ENCODE peak calls at places on chromosomes 13 and 19, in seven cellular contexts. L is left ventricle myocardium inferior, A is epithelial cell of esophagus, I is hippocampal formation, C is tibial nerve, B is HEK293T, T is prostate gland. Q is an unnamed sample.

GRCh38 chr13:77184455-77184854 is 142.4 kb downstream of the MYCBP2 start:
- DNase-seq in L (no peak), C (no peak), B (no peak), T (no peak), I (no peak), A (peak; percentile 79), Q (no peak)

GRCh38 chr13:69959041-69959440 is 148.6 kb upstream of the ATXN8OS start:
- DNase-seq in A (no peak), L (no peak), T (no peak), C (no peak), I (no peak), B (no peak), Q (no peak)

GRCh38 chr13:101785858-101786257 is 333.4 kb downstream of the ITGBL1 start:
- DNase-seq in C (no peak), B (peak; percentile 4), T (no peak), L (peak; percentile 19), I (no peak), A (peak; percentile 42), Q (no peak)

GRCh38 chr19:34232566-34233481 is 21.5 kb upstream of the GARRE1 start:
- DNase-seq in I (peak; percentile 56), A (peak; percentile 82), C (no peak), T (no peak), B (no peak), L (peak; percentile 53), Q (peak; percentile 49)

GRCh38 chr19:45090034-45090433 is 2.9 kb upstream of the PPP1R37 start:
- DNase-seq in C (no peak), B (no peak), T (no peak), L (no peak), A (no peak), I (no peak), Q (no peak)

GRCh38 chr19:48596237-48596636 is 10.3 kb upstream of the SPACA4 start:
- DNase-seq in A (no peak), L (no peak), T (no peak), C (no peak), I (no peak), B (no peak), Q (no peak)

GRCh38 chr19:49570997-49571676 is 9.2 kb downstream of the NOSIP start:
- DNase-seq in L (no peak), B (peak; percentile 39), T (no peak), C (no peak), A (peak; percentile 23), I (no peak), Q (no peak)

GRCh38 chr13:41780736-41781708 is 179.9 kb downstream of the VWA8 start:
- DNase-seq in C (no peak), A (peak; percentile 24), B (no peak), L (no peak), T (no peak), I (no peak), Q (peak; percentile 22)

GRCh38 chr19:41928754-41929535 is 696 bp upstream of the ERFL start:
- DNase-seq in T (no peak), I (no peak), L (no peak), C (no peak), A (no peak), B (no peak), Q (no peak)

GRCh38 chr19:57088125-57088524 is 31.7 kb upstream of the USP29 start:
- DNase-seq in C (no peak), T (no peak), B (no peak), L (no peak), I (no peak), A (no peak), Q (no peak)

GRCh38 chr13:110323172-110323851 is 16.2 kb downstream of the COL4A2 start:
- DNase-seq in A (peak; percentile 58), B (no peak), T (no peak), I (no peak), C (no peak), L (no peak), Q (no peak)

GRCh38 chr19:38290631-38291147 is 13.4 kb upstream of the C19orf33 start:
- DNase-seq in B (no peak), I (no peak), A (peak; percentile 96), L (no peak), T (peak; percentile 96), C (no peak), Q (peak; percentile 52)

GRCh38 chr19:29841559-29842367 is 30.0 kb downstream of the CCNE1 start:
- DNase-seq in T (no peak), L (no peak), B (peak; percentile 65), C (no peak), I (no peak), A (peak; percentile 87), Q (peak; percentile 35)

GRCh38 chr13:23021921-23022320 is 158.9 kb upstream of the SGCG start:
- DNase-seq in C (no peak), I (peak; percentile 36), L (no peak), T (no peak), A (no peak), B (no peak), Q (no peak)

GRCh38 chr19:4662812-4663211 is 7.3 kb downstream of the MYDGF start:
- DNase-seq in B (no peak), I (no peak), T (no peak), L (no peak), A (no peak), C (no peak), Q (no peak)

GRCh38 chr19:17300992-17301585 is 2.1 kb downstream of the ABHD8 start:
- DNase-seq in L (no peak), A (no peak), I (no peak), B (no peak), C (no peak), T (no peak), Q (no peak)

GRCh38 chr13:99085139-99085845 is 107.4 kb upstream of the DOCK9 start:
- DNase-seq in C (no peak), B (no peak), T (no peak), L (no peak), I (no peak), A (peak; percentile 33), Q (no peak)

GRCh38 chr19:34365463-34366401 is 736 bp downstream of the GPI start:
- DNase-seq in C (no peak), L (peak; percentile 57), I (no peak), T (peak; percentile 50), B (peak; percentile 29), A (peak; percentile 35), Q (no peak)

GRCh38 chr19:1016647-1017114 is 4.2 kb downstream of the TMEM259 start:
- DNase-seq in A (peak; percentile 75), L (peak; percentile 16), I (no peak), T (no peak), B (no peak), C (no peak), Q (no peak)